ENCODE peak calls at places on chromosomes 6 and 20, in eight cellular contexts. W is lower lobe of right lung, H is lower leg skin, T is A673, Y is endothelial cell of umbilical vein, D is heart right ventricle, O is dorsolateral prefrontal cortex, K is heart left ventricle. L is an unnamed sample.
A peak's percentile ranks its signal among the peaks of the same experiment; 100 is the strongest.

GRCh38 chr6:68077661-68078060 is 557.4 kb upstream of the ADGRB3 start:
- DNase-seq in O (no peak), D (no peak), T (no peak), Y (no peak), H (no peak), K (no peak), W (no peak), L (no peak)

GRCh38 chr20:53857723-53858236 is 212.6 kb downstream of the BCAS1 start:
- DNase-seq in K (no peak), W (no peak), D (no peak), T (no peak), H (no peak), O (no peak), Y (peak; percentile 27), L (peak; percentile 64)

GRCh38 chr6:101400341-101400740 is 6.8 kb downstream of the GRIK2 start:
- DNase-seq in Y (no peak), T (no peak), H (no peak), K (no peak), W (no peak), D (no peak), O (no peak), L (no peak)

GRCh38 chr6:28489366-28490190 is 26.0 kb downstream of the GPX6 start:
- DNase-seq in O (peak; percentile 8), D (no peak), W (peak; percentile 82), Y (peak; percentile 58), T (peak; percentile 90), K (no peak), H (peak; percentile 90), L (no peak)

GRCh38 chr6:130018830-130019795 is 732 bp downstream of the L3MBTL3 start:
- DNase-seq in H (peak; percentile 85), O (peak; percentile 13), D (peak; percentile 36), W (peak; percentile 55), T (peak; percentile 69), Y (peak; percentile 42), K (peak; percentile 68), L (no peak)

GRCh38 chr6:43927525-43928210 is 157.7 kb downstream of the VEGFA start:
- DNase-seq in W (peak; percentile 42), H (no peak), Y (peak; percentile 7), K (no peak), T (peak; percentile 65), D (no peak), O (no peak), L (no peak)

GRCh38 chr20:46833360-46833759 is 61.3 kb upstream of the EYA2 start:
- DNase-seq in H (no peak), D (no peak), K (no peak), T (no peak), O (no peak), W (no peak), Y (no peak), L (no peak)

GRCh38 chr20:9241721-9242427 is 173.0 kb downstream of the PLCB4 start:
- DNase-seq in D (no peak), T (no peak), H (no peak), Y (no peak), W (no peak), K (no peak), O (no peak), L (no peak)

GRCh38 chr20:46055269-46055668 is 26.3 kb downstream of the SLC12A5 start:
- DNase-seq in Y (no peak), K (no peak), O (no peak), H (peak; percentile 21), T (no peak), W (no peak), D (no peak), L (no peak)

GRCh38 chr6:151060096-151060741 is 179.5 kb upstream of the AKAP12 start:
- DNase-seq in Y (peak; percentile 90), H (no peak), D (no peak), K (no peak), O (no peak), W (no peak), T (no peak), L (no peak)

GRCh38 chr20:16351415-16351814 is 221.8 kb downstream of the KIF16B start:
- DNase-seq in Y (no peak), K (no peak), D (no peak), O (peak; percentile 14), W (no peak), T (no peak), H (no peak), L (no peak)

GRCh38 chr6:162887981-162888689 is 160.4 kb downstream of the PACRG start:
- DNase-seq in H (no peak), K (peak; percentile 70), Y (no peak), O (no peak), D (peak; percentile 47), T (no peak), W (no peak), L (no peak)

GRCh38 chr20:2421247-2421646 is 40.5 kb downstream of the TGM6 start:
- DNase-seq in K (no peak), O (no peak), T (no peak), D (no peak), H (no peak), W (no peak), Y (no peak), L (no peak)

GRCh38 chr6:128655978-128656498 is 135.6 kb upstream of the PTPRK start:
- DNase-seq in K (no peak), Y (peak; percentile 93), H (no peak), W (no peak), D (no peak), O (no peak), T (peak; percentile 68), L (no peak)

GRCh38 chr6:151313060-151313459 is 73.3 kb downstream of the AKAP12 start:
- DNase-seq in W (no peak), T (no peak), Y (peak; percentile 94), K (no peak), H (no peak), O (no peak), D (no peak), L (no peak)

GRCh38 chr20:51487525-51488279 is 54.8 kb downstream of the NFATC2 start:
- DNase-seq in W (no peak), H (no peak), T (peak; percentile 65), O (no peak), D (no peak), Y (peak; percentile 50), K (no peak), L (no peak)

GRCh38 chr6:16403831-16404230 is 165.4 kb downstream of the GMPR start:
- DNase-seq in O (no peak), K (no peak), D (no peak), Y (no peak), H (no peak), W (no peak), T (no peak), L (no peak)
- TF ChIP-seq CTCF in O (no peak), K (peak; percentile 10), D (no peak), Y (no peak), H (no peak), W (no peak), T (peak; percentile 43), L (peak; percentile 17)

GRCh38 chr20:31568041-31568731 is 36.9 kb upstream of the ID1 start:
- DNase-seq in K (no peak), W (no peak), O (no peak), Y (peak; percentile 43), D (no peak), T (no peak), H (no peak), L (no peak)

GRCh38 chr20:31566332-31566657 is 38.8 kb upstream of the ID1 start:
- DNase-seq in D (no peak), Y (no peak), W (no peak), O (no peak), H (no peak), K (no peak), T (no peak), L (no peak)

GRCh38 chr20:31565699-31566331 is 39.3 kb upstream of the ID1 start:
- DNase-seq in O (no peak), D (no peak), W (no peak), T (no peak), Y (no peak), K (no peak), H (no peak), L (no peak)

GRCh38 chr20:31567380-31567720 is 37.7 kb upstream of the ID1 start:
- DNase-seq in O (no peak), W (no peak), K (no peak), D (no peak), H (no peak), Y (no peak), T (no peak), L (no peak)

DNA sequence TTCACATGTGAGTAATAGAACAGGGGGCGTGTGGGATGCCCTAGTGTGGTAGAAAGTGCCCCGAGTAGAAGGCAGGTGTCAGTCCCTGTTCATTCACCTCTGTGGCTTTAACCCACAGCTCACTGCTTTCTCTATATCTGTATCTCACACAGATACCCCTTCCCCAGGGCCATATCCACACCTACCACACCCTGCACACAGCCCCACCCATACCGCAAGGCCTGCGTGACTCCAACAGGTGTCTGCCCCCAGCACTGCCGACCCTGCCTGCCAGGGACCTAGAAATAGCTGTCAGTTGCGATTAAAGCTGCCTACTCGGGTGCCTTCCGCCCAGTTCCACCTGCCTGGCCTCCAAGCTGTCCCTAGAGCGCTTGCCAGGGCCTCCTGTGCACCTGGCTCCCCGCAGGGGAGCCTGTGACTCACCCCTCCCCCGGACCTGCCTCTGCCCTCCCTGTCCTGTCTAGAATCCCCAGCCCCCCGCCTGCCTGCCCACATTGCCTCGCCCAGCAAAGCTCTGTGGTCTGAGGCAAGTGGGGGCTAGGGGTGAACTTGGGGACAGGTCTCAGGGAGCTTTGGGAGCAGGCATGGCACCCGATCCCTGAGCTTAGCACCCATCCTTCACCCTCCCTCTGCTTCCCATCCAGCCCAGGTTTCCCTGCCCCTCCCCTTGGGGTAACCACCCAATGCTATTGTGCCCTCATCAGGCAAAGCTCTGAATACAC is 38.3 kb upstream of the ID1 start:
- DNase-seq in K (no peak), D (no peak), T (no peak), W (no peak), Y (no peak), O (no peak), H (no peak), L (no peak)
- TF ChIP-seq CTCF in K (no peak), D (no peak), T (no peak), W (no peak), Y (no peak), O (no peak), H (no peak), L (no peak)

GRCh38 chr20:43563429-43563828 is 4.6 kb downstream of the SGK2 start:
- DNase-seq in Y (no peak), D (no peak), W (no peak), O (no peak), T (peak; percentile 5), K (no peak), H (no peak), L (no peak)
- TF ChIP-seq CTCF in Y (no peak), D (no peak), W (no peak), O (no peak), T (peak; percentile 18), K (no peak), H (no peak), L (no peak)

DNA sequence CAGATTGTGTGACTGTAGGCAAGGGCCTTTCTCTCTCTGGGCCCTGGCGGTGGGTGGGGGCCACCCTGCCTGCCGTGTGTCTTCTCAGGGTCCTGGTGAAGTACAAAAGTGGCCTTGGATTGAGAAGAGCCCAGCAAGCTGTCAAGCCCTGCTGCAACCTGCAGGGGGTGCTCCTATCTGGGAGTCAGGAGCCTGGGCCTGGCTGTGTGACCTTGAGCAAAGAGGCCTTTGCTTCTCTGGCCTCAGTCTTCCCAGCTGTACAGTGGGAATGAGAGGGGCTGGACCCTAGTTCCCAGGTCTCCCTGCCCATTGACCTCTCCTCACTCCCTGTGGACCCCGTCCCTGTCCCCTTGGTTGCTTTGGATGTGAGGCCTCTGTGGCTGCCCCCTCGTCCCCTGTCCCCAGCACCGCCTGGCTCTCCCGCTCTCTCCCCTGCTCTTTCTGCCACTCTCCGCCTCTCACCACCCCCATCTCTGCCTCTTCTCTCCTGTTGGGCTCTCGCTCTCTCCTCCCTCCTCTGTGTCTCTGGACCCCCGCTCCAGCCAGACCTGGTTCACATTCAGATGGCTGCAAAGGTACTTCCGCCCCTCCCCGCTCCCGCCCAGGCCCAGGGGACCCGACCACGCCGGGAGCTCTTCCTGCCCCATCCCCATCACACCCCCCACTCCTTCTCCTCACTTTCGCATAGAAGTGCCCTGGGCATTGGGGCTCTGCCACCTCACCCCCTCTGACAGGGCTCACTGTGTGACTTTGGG is 46.7 kb downstream of the SRC start:
- DNase-seq in H (no peak), K (peak; percentile 37), D (no peak), T (peak; percentile 50), Y (no peak), O (no peak), W (peak; percentile 38), L (no peak)
- TF ChIP-seq CTCF in H (no peak), K (no peak), D (no peak), T (peak; percentile 48), Y (peak; percentile 36), O (no peak), W (peak; percentile 17), L (peak; percentile 28)